ENCODE peak calls at places on chromosomes 13 and 19, in four cellular contexts. One of them, this sample, is unnamed.

GRCh38 chr13:44158741-44159632 is 214.6 kb upstream of the SERP2 start:
- DNase-seq in NCI-H345: no peak
- DNase-seq in NCI-H1694: no peak
- DNase-seq in anterior cingulate cortex: no peak
- DNase-seq in this sample: no peak

GRCh38 chr19:31810536-31811109 is 461.4 kb upstream of the TSHZ3 start:
- DNase-seq in NCI-H345: no peak
- DNase-seq in anterior cingulate cortex: no peak
- DNase-seq in NCI-H1694: no peak
- DNase-seq in this sample: no peak

GRCh38 chr13:66329988-66330429 is 900.1 kb downstream of the PCDH9 start:
- DNase-seq in anterior cingulate cortex: no peak
- DNase-seq in NCI-H1694: no peak
- DNase-seq in NCI-H345: peak; percentile 82
- DNase-seq in this sample: peak; percentile 99

GRCh38 chr19:12646551-12646950 is 20.0 kb downstream of the MAN2B1 start:
- DNase-seq in NCI-H1694: no peak
- DNase-seq in NCI-H345: no peak
- DNase-seq in anterior cingulate cortex: no peak
- DNase-seq in this sample: no peak

GRCh38 chr19:51107406-51108065 is 673 bp downstream of the CTU1 start:
- DNase-seq in NCI-H345: no peak
- DNase-seq in anterior cingulate cortex: no peak
- DNase-seq in NCI-H1694: peak; percentile 12
- DNase-seq in this sample: no peak

GRCh38 chr13:73262862-73263627 is 204.2 kb downstream of the KLF5 start:
- DNase-seq in NCI-H1694: no peak
- DNase-seq in NCI-H345: no peak
- DNase-seq in anterior cingulate cortex: no peak
- DNase-seq in this sample: no peak

GRCh38 chr19:4759388-4760284 is 31.9 kb upstream of the FEM1A start:
- DNase-seq in anterior cingulate cortex: peak; percentile 84
- DNase-seq in NCI-H1694: no peak
- DNase-seq in NCI-H345: peak; percentile 93
- DNase-seq in this sample: peak; percentile 99

GRCh38 chr19:39568604-39569003 is 28.6 kb upstream of the EID2 start:
- DNase-seq in NCI-H345: no peak
- DNase-seq in NCI-H1694: no peak
- DNase-seq in anterior cingulate cortex: no peak
- DNase-seq in this sample: no peak

GRCh38 chr19:41928221-41928683 is at the start of gene ERFL:
- DNase-seq in NCI-H1694: no peak
- DNase-seq in anterior cingulate cortex: no peak
- DNase-seq in NCI-H345: no peak
- DNase-seq in this sample: peak; percentile 46

GRCh38 chr13:43805681-43806128 is 18.9 kb upstream of the ENOX1 start:
- DNase-seq in anterior cingulate cortex: no peak
- DNase-seq in NCI-H1694: no peak
- DNase-seq in NCI-H345: no peak
- DNase-seq in this sample: peak; percentile 35

GRCh38 chr19:19538767-19539166 is 702 bp downstream of the CILP2 start:
- DNase-seq in anterior cingulate cortex: no peak
- DNase-seq in NCI-H1694: no peak
- DNase-seq in NCI-H345: peak; percentile 2
- DNase-seq in this sample: peak; percentile 29

GRCh38 chr19:28578786-28579505 is 634.0 kb downstream of the UQCRFS1 start:
- DNase-seq in NCI-H345: no peak
- DNase-seq in anterior cingulate cortex: no peak
- DNase-seq in NCI-H1694: no peak
- DNase-seq in this sample: no peak

This sample was measured in NCI-H69.